ENCODE peak calls at places on chromosomes 1 and 21, in nine cellular contexts. M is Peyer's patch, L is thyroid gland, X is GM23338, R is upper lobe of right lung, H is astrocyte, U is RWPE2, O is lung, A is sigmoid colon. C is an unnamed sample.

GRCh38 chr1:99180343-99180808 is 83.9 kb upstream of the PLPPR4 start:
- DNase-seq in M (peak; percentile 52), L (peak; percentile 85), X (peak; percentile 89), R (no peak), H (peak; percentile 67), U (no peak), O (peak; percentile 71), A (peak; percentile 72), C (peak; percentile 50)

GRCh38 chr1:28594661-28595411 is 2.8 kb downstream of the RAB42 start:
- DNase-seq in M (no peak), L (peak; percentile 35), X (peak; percentile 80), R (no peak), H (peak; percentile 76), U (peak; percentile 73), O (no peak), A (no peak), C (no peak)

GRCh38 chr1:41673806-41674205 is 189.3 kb upstream of the EDN2 start:
- DNase-seq in M (peak; percentile 47), L (no peak), X (no peak), R (peak; percentile 39), H (no peak), U (no peak), O (no peak), A (no peak), C (no peak)

GRCh38 chr1:34684246-34684645 is 70.6 kb upstream of the GJB5 start:
- DNase-seq in M (no peak), L (no peak), X (peak; percentile 74), R (no peak), H (no peak), U (no peak), O (no peak), A (no peak), C (no peak)

GRCh38 chr1:111205724-111206070 is 5.3 kb upstream of the DENND2D start:
- DNase-seq in M (no peak), L (no peak), X (no peak), R (no peak), H (no peak), U (no peak), O (no peak), A (no peak), C (no peak)

GRCh38 chr1:202131956-202132821 is 9.5 kb downstream of the GPR37L1 start:
- DNase-seq in M (no peak), L (peak; percentile 89), X (peak; percentile 44), R (peak; percentile 83), H (no peak), U (no peak), O (peak; percentile 74), A (peak; percentile 92), C (no peak)

GRCh38 chr1:227922501-227923352 is 25.0 kb downstream of the WNT9A start:
- DNase-seq in M (no peak), L (no peak), X (no peak), R (no peak), H (no peak), U (no peak), O (no peak), A (no peak), C (no peak)

GRCh38 chr1:184937729-184938128 is 36.6 kb downstream of the NIBAN1 start:
- DNase-seq in M (no peak), L (no peak), X (peak; percentile 35), R (no peak), H (no peak), U (no peak), O (no peak), A (no peak), C (no peak)

GRCh38 chr21:40847956-40848355 is 998 bp upstream of the DSCAM start:
- DNase-seq in M (no peak), L (no peak), X (peak; percentile 5), R (no peak), H (no peak), U (no peak), O (no peak), A (no peak), C (no peak)

GRCh38 chr1:14650951-14651350 is 52.5 kb downstream of the KAZN start:
- DNase-seq in M (no peak), L (no peak), X (no peak), R (no peak), H (no peak), U (no peak), O (no peak), A (no peak), C (no peak)

GRCh38 chr1:25619101-25619890 is 2.7 kb downstream of the MAN1C1 start:
- DNase-seq in M (peak; percentile 31), L (peak; percentile 51), X (peak; percentile 84), R (no peak), H (no peak), U (no peak), O (no peak), A (no peak), C (peak; percentile 34)

GRCh38 chr1:51320967-51321923 is 9.1 kb downstream of the TTC39A start:
- DNase-seq in M (no peak), L (peak; percentile 53), X (no peak), R (no peak), H (no peak), U (no peak), O (no peak), A (no peak), C (no peak)

GRCh38 chr1:197799271-197799670 is 24.0 kb upstream of the DENND1B start:
- DNase-seq in M (no peak), L (no peak), X (no peak), R (no peak), H (peak; percentile 85), U (no peak), O (no peak), A (no peak), C (no peak)

GRCh38 chr21:21163904-21164303 is 165.7 kb downstream of the NCAM2 start:
- DNase-seq in M (peak; percentile 25), L (peak; percentile 24), X (peak; percentile 78), R (no peak), H (peak; percentile 51), U (no peak), O (no peak), A (peak; percentile 70), C (peak; percentile 50)

GRCh38 chr1:101520302-101520701 is 283.5 kb downstream of the S1PR1 start:
- DNase-seq in M (no peak), L (no peak), X (peak; percentile 80), R (no peak), H (peak; percentile 10), U (no peak), O (no peak), A (no peak), C (no peak)

GRCh38 chr1:30757196-30757949 is at the start of gene LAPTM5:
- DNase-seq in M (peak; percentile 92), L (no peak), X (no peak), R (peak; percentile 90), H (peak; percentile 48), U (no peak), O (peak; percentile 69), A (peak; percentile 80), C (peak; percentile 78)

GRCh38 chr1:13628711-13629110 is 45.1 kb downstream of the PDPN start:
- DNase-seq in M (no peak), L (peak; percentile 4), X (no peak), R (no peak), H (peak; percentile 31), U (no peak), O (no peak), A (no peak), C (no peak)

DNA sequence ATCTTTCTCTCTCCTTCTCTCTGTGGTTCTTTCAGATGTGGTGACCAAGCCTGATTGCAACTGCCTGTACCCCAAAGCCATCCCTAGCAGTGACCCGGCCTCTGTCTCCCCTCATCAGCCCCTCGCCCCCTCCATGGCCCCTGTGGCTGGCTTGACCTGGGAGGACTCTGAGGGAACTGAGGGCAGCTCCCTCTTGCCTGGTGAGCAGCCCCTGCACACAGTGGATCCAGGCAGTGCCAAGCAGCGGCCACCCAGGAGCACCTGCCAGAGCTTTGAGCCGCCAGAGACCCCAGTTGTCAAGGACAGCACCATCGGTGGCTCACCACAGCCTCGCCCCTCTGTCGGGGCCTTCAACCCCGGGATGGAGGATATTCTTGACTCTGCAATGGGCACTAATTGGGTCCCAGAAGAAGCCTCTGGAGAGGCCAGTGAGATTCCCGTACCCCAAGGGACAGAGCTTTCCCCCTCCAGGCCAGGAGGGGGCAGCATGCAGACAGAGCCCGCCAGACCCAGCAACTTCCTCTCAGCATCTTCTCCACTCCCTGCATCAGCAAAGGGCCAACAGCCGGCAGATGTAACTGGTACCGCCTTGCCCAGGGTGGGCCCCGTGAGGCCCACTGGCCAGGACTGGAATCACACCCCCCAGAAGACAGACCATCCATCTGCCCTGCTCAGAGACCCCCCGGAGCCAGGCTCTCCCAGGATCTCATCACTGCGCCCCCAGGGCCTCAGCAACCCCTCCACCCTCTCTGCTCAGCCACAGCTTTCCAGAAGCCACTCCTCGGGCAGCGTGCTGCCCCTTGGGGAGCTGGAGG is 12.7 kb downstream of the CSF1 start:
- DNase-seq in M (no peak), L (no peak), X (peak; percentile 83), R (no peak), H (no peak), U (no peak), O (no peak), A (no peak), C (no peak)
- H3K4me1 ChIP-seq in M (no peaks in the 10 kb centered on the region), L (peaks cover 17% of the 10 kb centered on the region), X (no peaks in the 10 kb centered on the region), R (peaks cover 17% of the 10 kb centered on the region), H (peaks cover 9% of the 10 kb centered on the region), U (peaks cover 12% of the 10 kb centered on the region), O (peaks cover 7% of the 10 kb centered on the region), A (peaks cover 49% of the 10 kb centered on the region), C (peaks cover 15% of the 10 kb centered on the region)

GRCh38 chr1:173413271-173413707 is 63.8 kb upstream of the PRDX6 start:
- DNase-seq in M (peak; percentile 42), L (no peak), X (no peak), R (no peak), H (no peak), U (no peak), O (no peak), A (no peak), C (no peak)
- H3K4me1 ChIP-seq in M (peaks cover 13% of the 10 kb centered on the region), L (no peaks in the 10 kb centered on the region), X (no peaks in the 10 kb centered on the region), R (peaks cover 7% of the 10 kb centered on the region), H (peaks cover 20% of the 10 kb centered on the region), U (no peaks in the 10 kb centered on the region), O (peaks cover 3% of the 10 kb centered on the region), A (no peaks in the 10 kb centered on the region), C (no peaks in the 10 kb centered on the region)

GRCh38 chr1:68220420-68220819 is 11.9 kb downstream of the WLS start:
- DNase-seq in M (no peak), L (no peak), X (no peak), R (no peak), H (no peak), U (no peak), O (no peak), A (no peak), C (no peak)
- H3K4me1 ChIP-seq in M (no peaks in the 10 kb centered on the region), L (no peaks in the 10 kb centered on the region), X (peaks cover 8% of the 10 kb centered on the region), R (peaks cover 8% of the 10 kb centered on the region), H (peaks cover 30% of the 10 kb centered on the region), U (peaks cover 44% of the 10 kb centered on the region), O (peaks cover 14% of the 10 kb centered on the region), A (peaks cover 89% of the 10 kb centered on the region), C (no peaks in the 10 kb centered on the region)

DNA sequence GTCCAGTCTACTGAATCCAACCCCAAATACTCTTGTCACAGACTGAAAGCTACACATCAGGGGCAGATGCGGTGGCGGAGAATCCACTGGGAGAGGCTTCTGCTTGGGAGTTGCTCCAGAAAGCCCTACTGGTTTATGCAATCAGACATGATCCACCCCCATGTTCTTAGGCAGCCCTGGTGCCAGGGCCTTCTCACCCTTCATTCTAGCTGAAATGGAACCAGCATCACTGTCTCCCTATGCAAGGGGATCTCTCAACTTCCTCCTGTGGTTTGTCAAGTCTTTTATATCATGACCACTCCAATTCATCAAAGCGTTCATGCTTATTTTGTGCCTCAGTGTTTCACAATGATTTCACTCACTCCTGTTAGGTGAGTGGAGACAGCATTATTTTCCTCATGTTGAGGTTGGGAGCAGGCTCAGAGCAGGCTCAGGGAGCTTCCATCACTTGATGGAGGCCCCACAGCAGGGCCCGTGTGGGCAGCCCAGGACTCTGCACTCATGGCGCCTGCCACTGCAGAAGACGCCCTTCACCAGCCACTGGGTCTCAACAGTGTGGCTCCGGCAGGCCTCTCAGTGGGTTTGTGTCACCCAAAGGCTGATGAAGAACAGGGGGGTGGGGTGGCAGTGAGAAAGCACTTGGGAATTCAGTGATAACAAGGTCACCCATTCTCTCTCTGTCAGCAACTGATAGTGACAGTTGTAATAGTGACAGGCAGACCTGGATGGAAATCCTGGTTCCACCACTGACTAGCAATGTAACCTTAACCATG is 67.1 kb downstream of the CD58 start:
- DNase-seq in M (no peak), L (no peak), X (peak; percentile 19), R (no peak), H (no peak), U (no peak), O (no peak), A (no peak), C (no peak)
- H3K4me1 ChIP-seq in M (peaks cover 12% of the 10 kb centered on the region), L (no peaks in the 10 kb centered on the region), X (no peaks in the 10 kb centered on the region), R (peaks cover 18% of the 10 kb centered on the region), H (peaks cover 20% of the 10 kb centered on the region), U (peaks cover 32% of the 10 kb centered on the region), O (peaks cover 3% of the 10 kb centered on the region), A (peaks cover 8% of the 10 kb centered on the region), C (no peaks in the 10 kb centered on the region)

C was measured in right lobe of liver.